ENCODE peak calls at places on chromosomes 6 and 20, in nine cellular contexts. One of them, this sample, is unnamed.

GRCh38 chr20:40749985-40750506 is 61.0 kb upstream of the MAFB start:
- DNase-seq in NCI-H526: no peak
- DNase-seq in naive thymus-derived CD8-positive, alpha-beta T cell: no peak
- DNase-seq in omental fat pad: no peak
- DNase-seq in anterior cingulate cortex: no peak
- DNase-seq in activated T-cell treated with anti-CD3 and anti-CD28 coated beads, Interleukin-2, amount 50 U/mL, for 72 hours: no peak
- DNase-seq in mammary epithelial cell: no peak
- DNase-seq in bronchial epithelial cell: peak
- DNase-seq in iris pigment epithelial cell: peak
- DNase-seq in this sample: no peak

GRCh38 chr6:34132486-34133185 is 13.3 kb downstream of the GRM4 start:
- DNase-seq in NCI-H526: peak
- DNase-seq in naive thymus-derived CD8-positive, alpha-beta T cell: peak
- DNase-seq in omental fat pad: no peak
- DNase-seq in anterior cingulate cortex: no peak
- DNase-seq in activated T-cell treated with anti-CD3 and anti-CD28 coated beads, Interleukin-2, amount 50 U/mL, for 72 hours: peak
- DNase-seq in mammary epithelial cell: peak
- DNase-seq in bronchial epithelial cell: peak
- DNase-seq in iris pigment epithelial cell: peak
- DNase-seq in this sample: no peak

GRCh38 chr20:35660122-35660937 is 4.4 kb downstream of the CPNE1 start:
- DNase-seq in NCI-H526: no peak
- DNase-seq in naive thymus-derived CD8-positive, alpha-beta T cell: no peak
- DNase-seq in omental fat pad: no peak
- DNase-seq in anterior cingulate cortex: no peak
- DNase-seq in activated T-cell treated with anti-CD3 and anti-CD28 coated beads, Interleukin-2, amount 50 U/mL, for 72 hours: peak
- DNase-seq in mammary epithelial cell: no peak
- DNase-seq in bronchial epithelial cell: no peak
- DNase-seq in iris pigment epithelial cell: no peak
- DNase-seq in this sample: no peak

GRCh38 chr6:22627644-22628043 is 58.3 kb downstream of the HDGFL1 start:
- DNase-seq in NCI-H526: no peak
- DNase-seq in naive thymus-derived CD8-positive, alpha-beta T cell: no peak
- DNase-seq in omental fat pad: no peak
- DNase-seq in anterior cingulate cortex: no peak
- DNase-seq in activated T-cell treated with anti-CD3 and anti-CD28 coated beads, Interleukin-2, amount 50 U/mL, for 72 hours: no peak
- DNase-seq in mammary epithelial cell: no peak
- DNase-seq in bronchial epithelial cell: no peak
- DNase-seq in iris pigment epithelial cell: no peak
- DNase-seq in this sample: no peak

GRCh38 chr20:38209736-38210405 is 44.8 kb upstream of the TGM2 start:
- DNase-seq in NCI-H526: no peak
- DNase-seq in naive thymus-derived CD8-positive, alpha-beta T cell: no peak
- DNase-seq in omental fat pad: no peak
- DNase-seq in anterior cingulate cortex: no peak
- DNase-seq in activated T-cell treated with anti-CD3 and anti-CD28 coated beads, Interleukin-2, amount 50 U/mL, for 72 hours: no peak
- DNase-seq in mammary epithelial cell: no peak
- DNase-seq in bronchial epithelial cell: peak
- DNase-seq in iris pigment epithelial cell: no peak
- DNase-seq in this sample: no peak

GRCh38 chr20:1163105-1163504 is 21.7 kb downstream of the TMEM74B start:
- DNase-seq in NCI-H526: no peak
- DNase-seq in naive thymus-derived CD8-positive, alpha-beta T cell: no peak
- DNase-seq in omental fat pad: no peak
- DNase-seq in anterior cingulate cortex: no peak
- DNase-seq in activated T-cell treated with anti-CD3 and anti-CD28 coated beads, Interleukin-2, amount 50 U/mL, for 72 hours: no peak
- DNase-seq in mammary epithelial cell: no peak
- DNase-seq in bronchial epithelial cell: no peak
- DNase-seq in iris pigment epithelial cell: no peak
- DNase-seq in this sample: no peak

GRCh38 chr20:62961310-62961783 is 8.8 kb downstream of the SLC17A9 start:
- DNase-seq in NCI-H526: no peak
- DNase-seq in naive thymus-derived CD8-positive, alpha-beta T cell: no peak
- DNase-seq in omental fat pad: no peak
- DNase-seq in anterior cingulate cortex: no peak
- DNase-seq in activated T-cell treated with anti-CD3 and anti-CD28 coated beads, Interleukin-2, amount 50 U/mL, for 72 hours: no peak
- DNase-seq in mammary epithelial cell: peak
- DNase-seq in bronchial epithelial cell: peak
- DNase-seq in iris pigment epithelial cell: no peak
- DNase-seq in this sample: no peak

GRCh38 chr20:61738601-61739069 is 327.0 kb downstream of the TAF4 start:
- DNase-seq in NCI-H526: no peak
- DNase-seq in naive thymus-derived CD8-positive, alpha-beta T cell: no peak
- DNase-seq in omental fat pad: no peak
- DNase-seq in anterior cingulate cortex: no peak
- DNase-seq in activated T-cell treated with anti-CD3 and anti-CD28 coated beads, Interleukin-2, amount 50 U/mL, for 72 hours: no peak
- DNase-seq in mammary epithelial cell: no peak
- DNase-seq in bronchial epithelial cell: no peak
- DNase-seq in iris pigment epithelial cell: no peak
- DNase-seq in this sample: no peak

GRCh38 chr20:12482661-12483060 is 526.1 kb upstream of the SPTLC3 start:
- DNase-seq in NCI-H526: no peak
- DNase-seq in naive thymus-derived CD8-positive, alpha-beta T cell: no peak
- DNase-seq in omental fat pad: no peak
- DNase-seq in anterior cingulate cortex: no peak
- DNase-seq in activated T-cell treated with anti-CD3 and anti-CD28 coated beads, Interleukin-2, amount 50 U/mL, for 72 hours: no peak
- DNase-seq in mammary epithelial cell: no peak
- DNase-seq in bronchial epithelial cell: no peak
- DNase-seq in iris pigment epithelial cell: no peak
- DNase-seq in this sample: no peak

GRCh38 chr20:58054082-58054481 is 174.4 kb downstream of the ANKRD60 start:
- DNase-seq in NCI-H526: no peak
- DNase-seq in naive thymus-derived CD8-positive, alpha-beta T cell: no peak
- DNase-seq in omental fat pad: no peak
- DNase-seq in anterior cingulate cortex: no peak
- DNase-seq in activated T-cell treated with anti-CD3 and anti-CD28 coated beads, Interleukin-2, amount 50 U/mL, for 72 hours: no peak
- DNase-seq in mammary epithelial cell: no peak
- DNase-seq in bronchial epithelial cell: no peak
- DNase-seq in iris pigment epithelial cell: no peak
- DNase-seq in this sample: no peak

GRCh38 chr6:141105481-141105880 is 1027.2 kb upstream of the GJE1 start:
- DNase-seq in NCI-H526: no peak
- DNase-seq in naive thymus-derived CD8-positive, alpha-beta T cell: no peak
- DNase-seq in omental fat pad: no peak
- DNase-seq in anterior cingulate cortex: no peak
- DNase-seq in activated T-cell treated with anti-CD3 and anti-CD28 coated beads, Interleukin-2, amount 50 U/mL, for 72 hours: no peak
- DNase-seq in mammary epithelial cell: no peak
- DNase-seq in bronchial epithelial cell: no peak
- DNase-seq in iris pigment epithelial cell: peak
- DNase-seq in this sample: no peak

GRCh38 chr20:44961868-44962267 is 1.7 kb upstream of the TOMM34 start:
- DNase-seq in NCI-H526: no peak
- DNase-seq in naive thymus-derived CD8-positive, alpha-beta T cell: no peak
- DNase-seq in omental fat pad: no peak
- DNase-seq in anterior cingulate cortex: no peak
- DNase-seq in activated T-cell treated with anti-CD3 and anti-CD28 coated beads, Interleukin-2, amount 50 U/mL, for 72 hours: no peak
- DNase-seq in mammary epithelial cell: peak
- DNase-seq in bronchial epithelial cell: peak
- DNase-seq in iris pigment epithelial cell: peak
- DNase-seq in this sample: no peak

GRCh38 chr6:142958343-142958742 is 13.4 kb upstream of the HIVEP2 start:
- DNase-seq in NCI-H526: no peak
- DNase-seq in naive thymus-derived CD8-positive, alpha-beta T cell: no peak
- DNase-seq in omental fat pad: no peak
- DNase-seq in anterior cingulate cortex: no peak
- DNase-seq in activated T-cell treated with anti-CD3 and anti-CD28 coated beads, Interleukin-2, amount 50 U/mL, for 72 hours: no peak
- DNase-seq in mammary epithelial cell: no peak
- DNase-seq in bronchial epithelial cell: no peak
- DNase-seq in iris pigment epithelial cell: no peak
- DNase-seq in this sample: no peak

GRCh38 chr6:28811873-28812272 is 111.9 kb downstream of the TRIM27 start:
- DNase-seq in NCI-H526: no peak
- DNase-seq in naive thymus-derived CD8-positive, alpha-beta T cell: no peak
- DNase-seq in omental fat pad: no peak
- DNase-seq in anterior cingulate cortex: no peak
- DNase-seq in activated T-cell treated with anti-CD3 and anti-CD28 coated beads, Interleukin-2, amount 50 U/mL, for 72 hours: no peak
- DNase-seq in mammary epithelial cell: peak
- DNase-seq in bronchial epithelial cell: peak
- DNase-seq in iris pigment epithelial cell: peak
- DNase-seq in this sample: no peak

GRCh38 chr6:53928641-53929339 is 134.0 kb downstream of the LRRC1 start:
- DNase-seq in NCI-H526: no peak
- DNase-seq in naive thymus-derived CD8-positive, alpha-beta T cell: no peak
- DNase-seq in omental fat pad: no peak
- DNase-seq in anterior cingulate cortex: no peak
- DNase-seq in activated T-cell treated with anti-CD3 and anti-CD28 coated beads, Interleukin-2, amount 50 U/mL, for 72 hours: no peak
- DNase-seq in mammary epithelial cell: peak
- DNase-seq in bronchial epithelial cell: peak
- DNase-seq in iris pigment epithelial cell: peak
- DNase-seq in this sample: no peak

GRCh38 chr20:44586289-44586911 is 4.0 kb downstream of the PKIG start:
- DNase-seq in NCI-H526: no peak
- DNase-seq in naive thymus-derived CD8-positive, alpha-beta T cell: no peak
- DNase-seq in omental fat pad: no peak
- DNase-seq in anterior cingulate cortex: no peak
- DNase-seq in activated T-cell treated with anti-CD3 and anti-CD28 coated beads, Interleukin-2, amount 50 U/mL, for 72 hours: no peak
- DNase-seq in mammary epithelial cell: no peak
- DNase-seq in bronchial epithelial cell: no peak
- DNase-seq in iris pigment epithelial cell: no peak
- DNase-seq in this sample: no peak

This sample was measured in lung.